ENCODE peak calls at places on chromosomes 4 and X, in ten cellular contexts. One of them, this sample, is unnamed.

GRCh38 chrX:110944793-110945466 is 149.3 kb upstream of the CHRDL1 start:
- DNase-seq in pancreas: peak
- DNase-seq in smooth muscle cell of the brain vasculature: no peak
- DNase-seq in renal cortical epithelial cell: no peak
- DNase-seq in NCI-H774: no peak
- DNase-seq in iris pigment epithelial cell: no peak
- DNase-seq in GM23248: no peak
- DNase-seq in Right ventricle myocardium superior: no peak
- DNase-seq in AG10803: no peak
- DNase-seq in activated T-helper 9 cell treated with anti-CD3 and anti-CD28 coated beads, Interleukin-2, amount 50 U/mL, for 16 hours: no peak
- DNase-seq in this sample: no peak

GRCh38 chr4:169620846-169621228 is 459 bp downstream of the CLCN3 start:
- DNase-seq in activated T-helper 9 cell treated with anti-CD3 and anti-CD28 coated beads, Interleukin-2, amount 50 U/mL, for 16 hours: no peak
- DNase-seq in Right ventricle myocardium superior: no peak
- DNase-seq in renal cortical epithelial cell: peak
- DNase-seq in pancreas: no peak
- DNase-seq in NCI-H774: no peak
- DNase-seq in iris pigment epithelial cell: peak
- DNase-seq in smooth muscle cell of the brain vasculature: no peak
- DNase-seq in AG10803: no peak
- DNase-seq in GM23248: peak
- DNase-seq in this sample: no peak

GRCh38 chr4:87078987-87079469 is 141.4 kb downstream of the KLHL8 start:
- DNase-seq in pancreas: no peak
- DNase-seq in smooth muscle cell of the brain vasculature: no peak
- DNase-seq in renal cortical epithelial cell: peak
- DNase-seq in NCI-H774: no peak
- DNase-seq in iris pigment epithelial cell: peak
- DNase-seq in Right ventricle myocardium superior: peak
- DNase-seq in activated T-helper 9 cell treated with anti-CD3 and anti-CD28 coated beads, Interleukin-2, amount 50 U/mL, for 16 hours: no peak
- DNase-seq in AG10803: peak
- DNase-seq in GM23248: peak
- DNase-seq in this sample: peak

GRCh38 chr4:105569014-105569850 is 16.8 kb downstream of the ARHGEF38 start:
- DNase-seq in activated T-helper 9 cell treated with anti-CD3 and anti-CD28 coated beads, Interleukin-2, amount 50 U/mL, for 16 hours: no peak
- DNase-seq in smooth muscle cell of the brain vasculature: no peak
- DNase-seq in Right ventricle myocardium superior: no peak
- DNase-seq in renal cortical epithelial cell: peak
- DNase-seq in NCI-H774: peak
- DNase-seq in GM23248: no peak
- DNase-seq in iris pigment epithelial cell: no peak
- DNase-seq in pancreas: no peak
- DNase-seq in AG10803: no peak
- DNase-seq in this sample: no peak

GRCh38 chr4:13498464-13498863 is 14.3 kb upstream of the RAB28 start:
- DNase-seq in activated T-helper 9 cell treated with anti-CD3 and anti-CD28 coated beads, Interleukin-2, amount 50 U/mL, for 16 hours: no peak
- DNase-seq in smooth muscle cell of the brain vasculature: no peak
- DNase-seq in pancreas: no peak
- DNase-seq in renal cortical epithelial cell: no peak
- DNase-seq in AG10803: no peak
- DNase-seq in GM23248: no peak
- DNase-seq in iris pigment epithelial cell: no peak
- DNase-seq in Right ventricle myocardium superior: no peak
- DNase-seq in NCI-H774: no peak
- DNase-seq in this sample: no peak

GRCh38 chrX:40168183-40169015 is 70.6 kb upstream of the BCOR start:
- DNase-seq in smooth muscle cell of the brain vasculature: no peak
- DNase-seq in iris pigment epithelial cell: no peak
- DNase-seq in Right ventricle myocardium superior: no peak
- DNase-seq in NCI-H774: no peak
- DNase-seq in AG10803: no peak
- DNase-seq in GM23248: no peak
- DNase-seq in activated T-helper 9 cell treated with anti-CD3 and anti-CD28 coated beads, Interleukin-2, amount 50 U/mL, for 16 hours: no peak
- DNase-seq in renal cortical epithelial cell: no peak
- DNase-seq in pancreas: peak
- DNase-seq in this sample: no peak

GRCh38 chr4:137519406-137519805 is 12.9 kb downstream of the PCDH18 start:
- DNase-seq in AG10803: peak
- DNase-seq in pancreas: no peak
- DNase-seq in iris pigment epithelial cell: peak
- DNase-seq in GM23248: peak
- DNase-seq in Right ventricle myocardium superior: no peak
- DNase-seq in activated T-helper 9 cell treated with anti-CD3 and anti-CD28 coated beads, Interleukin-2, amount 50 U/mL, for 16 hours: no peak
- DNase-seq in NCI-H774: no peak
- DNase-seq in smooth muscle cell of the brain vasculature: no peak
- DNase-seq in renal cortical epithelial cell: no peak
- DNase-seq in this sample: no peak

GRCh38 chr4:2793920-2794706 is 1.2 kb downstream of the SH3BP2 start:
- DNase-seq in AG10803: peak
- DNase-seq in pancreas: peak
- DNase-seq in smooth muscle cell of the brain vasculature: no peak
- DNase-seq in GM23248: peak
- DNase-seq in activated T-helper 9 cell treated with anti-CD3 and anti-CD28 coated beads, Interleukin-2, amount 50 U/mL, for 16 hours: no peak
- DNase-seq in iris pigment epithelial cell: no peak
- DNase-seq in renal cortical epithelial cell: peak
- DNase-seq in NCI-H774: no peak
- DNase-seq in Right ventricle myocardium superior: peak
- DNase-seq in this sample: no peak

GRCh38 chr4:681736-682451 is 7.1 kb downstream of the SLC49A3 start:
- DNase-seq in GM23248: no peak
- DNase-seq in pancreas: no peak
- DNase-seq in NCI-H774: peak
- DNase-seq in AG10803: no peak
- DNase-seq in Right ventricle myocardium superior: peak
- DNase-seq in iris pigment epithelial cell: no peak
- DNase-seq in smooth muscle cell of the brain vasculature: no peak
- DNase-seq in activated T-helper 9 cell treated with anti-CD3 and anti-CD28 coated beads, Interleukin-2, amount 50 U/mL, for 16 hours: no peak
- DNase-seq in renal cortical epithelial cell: no peak
- DNase-seq in this sample: no peak

GRCh38 chrX:57286507-57287251 is at the start of gene FAAH2:
- DNase-seq in smooth muscle cell of the brain vasculature: no peak
- DNase-seq in iris pigment epithelial cell: no peak
- DNase-seq in renal cortical epithelial cell: peak
- DNase-seq in activated T-helper 9 cell treated with anti-CD3 and anti-CD28 coated beads, Interleukin-2, amount 50 U/mL, for 16 hours: peak
- DNase-seq in NCI-H774: peak
- DNase-seq in GM23248: no peak
- DNase-seq in Right ventricle myocardium superior: no peak
- DNase-seq in AG10803: no peak
- DNase-seq in pancreas: peak
- DNase-seq in this sample: no peak

GRCh38 chr4:154341448-154341847 is 150.2 kb downstream of the DCHS2 start:
- DNase-seq in NCI-H774: no peak
- DNase-seq in GM23248: no peak
- DNase-seq in smooth muscle cell of the brain vasculature: no peak
- DNase-seq in Right ventricle myocardium superior: no peak
- DNase-seq in renal cortical epithelial cell: no peak
- DNase-seq in iris pigment epithelial cell: no peak
- DNase-seq in pancreas: no peak
- DNase-seq in activated T-helper 9 cell treated with anti-CD3 and anti-CD28 coated beads, Interleukin-2, amount 50 U/mL, for 16 hours: no peak
- DNase-seq in AG10803: no peak
- DNase-seq in this sample: no peak

GRCh38 chr4:7650606-7651400 is 216.1 kb upstream of the PSAPL1 start:
- DNase-seq in GM23248: peak
- DNase-seq in iris pigment epithelial cell: peak
- DNase-seq in activated T-helper 9 cell treated with anti-CD3 and anti-CD28 coated beads, Interleukin-2, amount 50 U/mL, for 16 hours: no peak
- DNase-seq in NCI-H774: no peak
- DNase-seq in Right ventricle myocardium superior: no peak
- DNase-seq in smooth muscle cell of the brain vasculature: no peak
- DNase-seq in pancreas: no peak
- DNase-seq in renal cortical epithelial cell: no peak
- DNase-seq in AG10803: no peak
- DNase-seq in this sample: no peak

GRCh38 chr4:56692576-56692975 is 11.5 kb upstream of the HOPX start:
- DNase-seq in Right ventricle myocardium superior: no peak
- DNase-seq in smooth muscle cell of the brain vasculature: no peak
- DNase-seq in activated T-helper 9 cell treated with anti-CD3 and anti-CD28 coated beads, Interleukin-2, amount 50 U/mL, for 16 hours: no peak
- DNase-seq in GM23248: no peak
- DNase-seq in pancreas: no peak
- DNase-seq in NCI-H774: no peak
- DNase-seq in iris pigment epithelial cell: no peak
- DNase-seq in AG10803: no peak
- DNase-seq in renal cortical epithelial cell: no peak
- DNase-seq in this sample: no peak

GRCh38 chr4:7546809-7547367 is 112.2 kb upstream of the PSAPL1 start:
- DNase-seq in GM23248: peak
- DNase-seq in renal cortical epithelial cell: no peak
- DNase-seq in iris pigment epithelial cell: peak
- DNase-seq in activated T-helper 9 cell treated with anti-CD3 and anti-CD28 coated beads, Interleukin-2, amount 50 U/mL, for 16 hours: no peak
- DNase-seq in pancreas: no peak
- DNase-seq in AG10803: peak
- DNase-seq in NCI-H774: no peak
- DNase-seq in Right ventricle myocardium superior: no peak
- DNase-seq in smooth muscle cell of the brain vasculature: no peak
- DNase-seq in this sample: no peak

GRCh38 chr4:120830204-120830603 is 92.3 kb downstream of the PRDM5 start:
- DNase-seq in NCI-H774: no peak
- DNase-seq in renal cortical epithelial cell: no peak
- DNase-seq in activated T-helper 9 cell treated with anti-CD3 and anti-CD28 coated beads, Interleukin-2, amount 50 U/mL, for 16 hours: no peak
- DNase-seq in AG10803: peak
- DNase-seq in iris pigment epithelial cell: no peak
- DNase-seq in GM23248: no peak
- DNase-seq in smooth muscle cell of the brain vasculature: no peak
- DNase-seq in pancreas: no peak
- DNase-seq in Right ventricle myocardium superior: peak
- DNase-seq in this sample: no peak